ENCODE peak calls at places on chromosomes 5 and 9, in five cellular contexts. P is A549, C is H1, X is HepG2, V is GM12878. J is an unnamed sample.

GRCh38 chr5:38948501-38948900 is 102.7 kb downstream of the OSMR start:
- DNase-seq in P (no peak), C (no peak), X (no peak), V (no peak), J (no peak)

GRCh38 chr5:14445581-14446290 is 135.9 kb upstream of the OTULINL start:
- DNase-seq in P (no peak), C (no peak), X (no peak), V (no peak), J (no peak)

GRCh38 chr9:136333045-136333444 is 5.7 kb downstream of the GPSM1 start:
- DNase-seq in P (no peak), C (no peak), X (no peak), V (no peak), J (no peak)

GRCh38 chr5:72451771-72452505 is 55.3 kb downstream of the ZNF366 start:
- DNase-seq in P (peak), C (no peak), X (no peak), V (peak), J (no peak)

GRCh38 chr5:61534481-61535267 is 202.6 kb downstream of the ZSWIM6 start:
- DNase-seq in P (no peak), C (no peak), X (no peak), V (peak), J (no peak)

GRCh38 chr5:123951204-123951977 is 439.4 kb downstream of the CSNK1G3 start:
- DNase-seq in P (no peak), C (no peak), X (no peak), V (no peak), J (no peak)

GRCh38 chr5:163189023-163189553 is 248.3 kb upstream of the CCNG1 start:
- DNase-seq in P (no peak), C (no peak), X (no peak), V (no peak), J (no peak)

GRCh38 chr5:152288917-152289595 is 116.0 kb downstream of the NMUR2 start:
- DNase-seq in P (no peak), C (no peak), X (no peak), V (no peak), J (no peak)

GRCh38 chr9:115104908-115105307 is 13.0 kb downstream of the TNC start:
- DNase-seq in P (no peak), C (no peak), X (no peak), V (no peak), J (no peak)

GRCh38 chr9:87684627-87685204 is 41.2 kb upstream of the CTSL start:
- DNase-seq in P (peak), C (peak), X (peak), V (no peak), J (peak)

GRCh38 chr5:63596254-63596653 is 366.0 kb downstream of the HTR1A start:
- DNase-seq in P (no peak), C (no peak), X (no peak), V (no peak), J (no peak)
- TF ChIP-seq HDAC2 in P (no peak), C (no peak), X (no peak), V (no peak), J (no peak)

DNA sequence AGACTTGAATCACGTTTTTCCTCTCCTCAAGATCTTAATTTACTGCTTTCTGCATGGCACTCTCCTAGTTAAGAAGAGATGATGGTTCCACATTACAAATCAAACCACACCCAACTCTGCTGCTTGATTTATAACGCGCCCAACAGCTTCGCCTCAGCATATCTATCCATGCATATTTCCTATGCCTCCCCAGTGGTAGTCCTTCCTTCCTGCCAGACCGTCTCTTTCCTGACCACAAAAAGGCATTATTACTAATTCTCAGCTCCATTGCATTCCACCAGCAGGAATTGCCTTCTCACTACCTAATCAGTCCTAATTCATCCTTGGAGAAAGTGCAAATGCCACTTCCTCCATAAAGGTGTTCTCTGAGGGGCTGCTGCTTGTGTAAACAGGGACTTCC is 95.0 kb upstream of the CAST start:
- DNase-seq in P (no peak), C (no peak), X (no peak), V (no peak), J (no peak)
- TF ChIP-seq HDAC2 in P (no peak), C (no peak), X (no peak), V (no peak), J (no peak)

GRCh38 chr9:133493845-133494540 is 15.1 kb upstream of the SLC2A6 start:
- DNase-seq in P (no peak), C (no peak), X (no peak), V (no peak), J (no peak)

GRCh38 chr9:133494636-133495326 is 15.9 kb upstream of the SLC2A6 start:
- DNase-seq in P (no peak), C (no peak), X (peak), V (no peak), J (no peak)

GRCh38 chr9:133492061-133493021 is 13.4 kb upstream of the SLC2A6 start:
- DNase-seq in P (no peak), C (no peak), X (no peak), V (no peak), J (no peak)

GRCh38 chr9:133491656-133491925 is 12.7 kb upstream of the SLC2A6 start:
- DNase-seq in P (no peak), C (no peak), X (no peak), V (no peak), J (no peak)

GRCh38 chr9:133493428-133493827 is 14.5 kb upstream of the SLC2A6 start:
- DNase-seq in P (no peak), C (no peak), X (no peak), V (no peak), J (no peak)
- TF ChIP-seq HDAC2 in P (no peak), C (no peak), X (no peak), V (no peak), J (no peak)

GRCh38 chr5:88861213-88861612 is 21.8 kb downstream of the MEF2C start:
- DNase-seq in P (no peak), C (no peak), X (no peak), V (no peak), J (no peak)

GRCh38 chr5:88858392-88858791 is 24.6 kb downstream of the MEF2C start:
- DNase-seq in P (no peak), C (no peak), X (no peak), V (no peak), J (no peak)

GRCh38 chr5:88863523-88863922 is 19.5 kb downstream of the MEF2C start:
- DNase-seq in P (no peak), C (no peak), X (no peak), V (no peak), J (no peak)

GRCh38 chr5:88862547-88863175 is 20.3 kb downstream of the MEF2C start:
- DNase-seq in P (no peak), C (no peak), X (no peak), V (no peak), J (no peak)

DNA sequence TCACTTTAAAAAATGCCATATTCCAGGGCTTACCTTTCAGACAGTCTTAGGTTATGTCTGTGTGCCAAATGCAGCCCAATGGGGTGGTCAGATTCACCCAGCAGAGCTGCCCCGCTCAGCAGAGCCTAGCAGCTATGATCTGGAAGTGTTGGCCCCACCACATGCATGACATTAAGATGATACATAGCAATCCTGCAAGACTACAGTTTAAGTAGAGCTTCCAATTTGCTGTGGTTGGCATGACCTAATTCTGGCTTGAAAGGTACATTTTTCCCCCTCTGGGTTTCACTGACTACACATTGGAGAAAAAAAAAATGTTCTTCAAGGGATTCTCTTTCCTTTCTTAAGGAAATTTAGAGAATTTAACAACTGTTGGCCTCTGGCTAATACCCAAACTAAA is 22.5 kb downstream of the MEF2C start:
- DNase-seq in P (no peak), C (no peak), X (no peak), V (no peak), J (no peak)
- TF ChIP-seq HDAC2 in P (no peak), C (no peak), X (no peak), V (no peak), J (no peak)

DNA sequence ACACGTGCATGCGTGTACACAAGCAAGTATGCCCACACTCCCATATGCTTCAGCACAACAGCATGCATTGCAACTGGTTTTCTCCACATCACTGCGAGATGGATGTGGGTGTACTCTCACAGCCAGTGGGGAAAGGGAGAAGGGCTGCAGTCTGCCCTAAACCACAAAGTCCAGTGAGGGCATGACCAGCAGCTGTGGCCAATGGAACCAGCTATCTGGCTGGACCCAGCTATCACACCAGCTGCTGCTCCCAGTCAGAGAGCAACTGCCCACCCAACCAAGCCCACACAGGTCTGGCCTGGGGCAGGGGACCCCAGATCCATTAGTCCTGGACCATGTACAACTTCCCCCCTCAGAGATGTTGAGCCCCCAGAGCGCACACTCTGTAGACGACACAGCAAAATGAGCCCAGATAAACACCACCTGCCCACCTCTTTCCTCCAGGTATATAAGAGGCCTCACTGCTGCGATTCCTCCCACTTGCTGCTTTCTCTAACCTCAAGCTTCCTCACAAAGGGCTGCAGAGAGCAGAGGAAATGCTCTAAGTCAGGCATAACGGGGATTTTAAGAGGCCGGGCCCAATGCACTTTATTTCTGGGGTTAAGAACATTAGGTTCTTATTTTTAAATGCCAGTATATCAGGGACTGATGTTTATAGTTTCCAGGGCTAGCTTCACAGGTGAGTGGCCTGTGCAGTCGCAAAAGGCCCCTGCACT is 38.9 kb downstream of the SHB start:
- DNase-seq in P (no peak), C (no peak), X (no peak), V (no peak), J (no peak)
- TF ChIP-seq HDAC2 in P (no peak), C (no peak), X (no peak), V (no peak), J (no peak)

GRCh38 chr9:4875559-4875958 is 82.8 kb downstream of the RCL1 start:
- DNase-seq in P (no peak), C (no peak), X (no peak), V (no peak), J (no peak)
- TF ChIP-seq HDAC2 in P (no peak), C (no peak), X (no peak), V (no peak), J (no peak)

J was measured in K562.